ENCODE peak calls at places on chromosomes 13 and 19, in eight cellular contexts. One of them, this sample, is unnamed.

GRCh38 chr13:98549006-98549727 is 27.7 kb downstream of the STK24 start:
- DNase-seq in neural progenitor cell: no peak
- DNase-seq in astrocyte of the spinal cord: peak; percentile 84
- DNase-seq in fibroblast of pulmonary artery: peak; percentile 90
- DNase-seq in fibroblast of lung: peak; percentile 98
- DNase-seq in kidney: no peak
- DNase-seq in GM12865: peak; percentile 49
- DNase-seq in esophagus squamous epithelium: no peak
- DNase-seq in this sample: peak; percentile 99

GRCh38 chr13:76647550-76647949 is 238.7 kb downstream of the KCTD12 start:
- DNase-seq in fibroblast of pulmonary artery: no peak
- DNase-seq in fibroblast of lung: no peak
- DNase-seq in kidney: no peak
- DNase-seq in GM12865: no peak
- DNase-seq in esophagus squamous epithelium: no peak
- DNase-seq in neural progenitor cell: no peak
- DNase-seq in astrocyte of the spinal cord: no peak
- DNase-seq in this sample: peak; percentile 28

GRCh38 chr19:33702606-33703437 is 81.1 kb downstream of the CHST8 start:
- DNase-seq in esophagus squamous epithelium: no peak
- DNase-seq in GM12865: no peak
- DNase-seq in neural progenitor cell: no peak
- DNase-seq in fibroblast of lung: no peak
- DNase-seq in kidney: peak; percentile 47
- DNase-seq in fibroblast of pulmonary artery: no peak
- DNase-seq in astrocyte of the spinal cord: no peak
- DNase-seq in this sample: no peak

GRCh38 chr13:79346300-79346914 is 59.6 kb downstream of the RBM26 start:
- DNase-seq in esophagus squamous epithelium: no peak
- DNase-seq in astrocyte of the spinal cord: peak; percentile 20
- DNase-seq in GM12865: no peak
- DNase-seq in fibroblast of pulmonary artery: no peak
- DNase-seq in kidney: no peak
- DNase-seq in neural progenitor cell: no peak
- DNase-seq in fibroblast of lung: no peak
- DNase-seq in this sample: no peak

GRCh38 chr13:110835721-110836599 is 78.9 kb downstream of the ANKRD10 start:
- DNase-seq in astrocyte of the spinal cord: no peak
- DNase-seq in fibroblast of lung: no peak
- DNase-seq in kidney: no peak
- DNase-seq in GM12865: no peak
- DNase-seq in neural progenitor cell: no peak
- DNase-seq in fibroblast of pulmonary artery: peak; percentile 34
- DNase-seq in esophagus squamous epithelium: no peak
- DNase-seq in this sample: no peak

GRCh38 chr13:33452873-33453558 is 167.5 kb upstream of the STARD13 start:
- DNase-seq in kidney: no peak
- DNase-seq in fibroblast of lung: no peak
- DNase-seq in GM12865: no peak
- DNase-seq in astrocyte of the spinal cord: no peak
- DNase-seq in esophagus squamous epithelium: no peak
- DNase-seq in neural progenitor cell: no peak
- DNase-seq in fibroblast of pulmonary artery: no peak
- DNase-seq in this sample: no peak

GRCh38 chr13:85509512-85509911 is 289.7 kb downstream of the SLITRK6 start:
- DNase-seq in fibroblast of pulmonary artery: peak; percentile 18
- DNase-seq in neural progenitor cell: no peak
- DNase-seq in kidney: no peak
- DNase-seq in esophagus squamous epithelium: no peak
- DNase-seq in astrocyte of the spinal cord: peak; percentile 36
- DNase-seq in GM12865: no peak
- DNase-seq in fibroblast of lung: peak; percentile 52
- DNase-seq in this sample: peak; percentile 10

GRCh38 chr19:10861118-10861651 is 10.2 kb upstream of the CARM1 start:
- DNase-seq in fibroblast of pulmonary artery: peak; percentile 43
- DNase-seq in kidney: no peak
- DNase-seq in esophagus squamous epithelium: no peak
- DNase-seq in astrocyte of the spinal cord: no peak
- DNase-seq in fibroblast of lung: no peak
- DNase-seq in GM12865: peak; percentile 66
- DNase-seq in neural progenitor cell: peak; percentile 45
- DNase-seq in this sample: peak; percentile 48

GRCh38 chr19:31578326-31578725 is 229.1 kb upstream of the TSHZ3 start:
- DNase-seq in astrocyte of the spinal cord: no peak
- DNase-seq in fibroblast of lung: no peak
- DNase-seq in kidney: no peak
- DNase-seq in GM12865: no peak
- DNase-seq in esophagus squamous epithelium: no peak
- DNase-seq in neural progenitor cell: no peak
- DNase-seq in fibroblast of pulmonary artery: no peak
- DNase-seq in this sample: no peak

GRCh38 chr13:88063741-88064140 is 392.6 kb downstream of the SLITRK5 start:
- DNase-seq in fibroblast of pulmonary artery: no peak
- DNase-seq in kidney: no peak
- DNase-seq in neural progenitor cell: no peak
- DNase-seq in GM12865: no peak
- DNase-seq in astrocyte of the spinal cord: peak; percentile 17
- DNase-seq in esophagus squamous epithelium: no peak
- DNase-seq in fibroblast of lung: no peak
- DNase-seq in this sample: no peak

GRCh38 chr13:62320129-62320724 is 904.6 kb upstream of the PCDH20 start:
- DNase-seq in GM12865: peak; percentile 75
- DNase-seq in esophagus squamous epithelium: no peak
- DNase-seq in fibroblast of pulmonary artery: peak; percentile 76
- DNase-seq in neural progenitor cell: peak; percentile 45
- DNase-seq in fibroblast of lung: peak; percentile 85
- DNase-seq in kidney: no peak
- DNase-seq in astrocyte of the spinal cord: peak; percentile 65
- DNase-seq in this sample: peak; percentile 71

GRCh38 chr13:51518847-51519246 is 65.4 kb upstream of the WDFY2 start:
- DNase-seq in esophagus squamous epithelium: no peak
- DNase-seq in GM12865: no peak
- DNase-seq in kidney: no peak
- DNase-seq in fibroblast of lung: no peak
- DNase-seq in fibroblast of pulmonary artery: no peak
- DNase-seq in neural progenitor cell: no peak
- DNase-seq in astrocyte of the spinal cord: no peak
- DNase-seq in this sample: no peak

GRCh38 chr19:33622505-33622808 is 704 bp downstream of the CHST8 start:
- DNase-seq in kidney: peak; percentile 58
- DNase-seq in neural progenitor cell: peak; percentile 67
- DNase-seq in fibroblast of lung: no peak
- DNase-seq in fibroblast of pulmonary artery: no peak
- DNase-seq in GM12865: no peak
- DNase-seq in esophagus squamous epithelium: no peak
- DNase-seq in astrocyte of the spinal cord: no peak
- DNase-seq in this sample: no peak

GRCh38 chr19:6577410-6578125 is 13.4 kb downstream of the CD70 start:
- DNase-seq in fibroblast of pulmonary artery: no peak
- DNase-seq in fibroblast of lung: peak; percentile 18
- DNase-seq in esophagus squamous epithelium: no peak
- DNase-seq in neural progenitor cell: no peak
- DNase-seq in GM12865: peak; percentile 97
- DNase-seq in kidney: no peak
- DNase-seq in astrocyte of the spinal cord: no peak
- DNase-seq in this sample: no peak

GRCh38 chr19:33235269-33235995 is 9.8 kb upstream of the SLC7A10 start:
- DNase-seq in neural progenitor cell: peak; percentile 92
- DNase-seq in GM12865: peak; percentile 88
- DNase-seq in fibroblast of lung: peak; percentile 66
- DNase-seq in kidney: peak; percentile 85
- DNase-seq in esophagus squamous epithelium: no peak
- DNase-seq in fibroblast of pulmonary artery: peak; percentile 73
- DNase-seq in astrocyte of the spinal cord: peak; percentile 62
- DNase-seq in this sample: peak; percentile 69

GRCh38 chr19:30679286-30679685 is 307.1 kb downstream of the ZNF536 start:
- DNase-seq in neural progenitor cell: no peak
- DNase-seq in esophagus squamous epithelium: no peak
- DNase-seq in kidney: peak; percentile 62
- DNase-seq in astrocyte of the spinal cord: no peak
- DNase-seq in GM12865: no peak
- DNase-seq in fibroblast of lung: no peak
- DNase-seq in fibroblast of pulmonary artery: no peak
- DNase-seq in this sample: no peak

GRCh38 chr19:35636651-35637050 is 4.9 kb upstream of the ETV2 start:
- DNase-seq in astrocyte of the spinal cord: no peak
- DNase-seq in esophagus squamous epithelium: no peak
- DNase-seq in fibroblast of pulmonary artery: no peak
- DNase-seq in fibroblast of lung: no peak
- DNase-seq in GM12865: no peak
- DNase-seq in kidney: no peak
- DNase-seq in neural progenitor cell: no peak
- DNase-seq in this sample: no peak

GRCh38 chr19:58035863-58036262 is 2.0 kb downstream of the ZSCAN1 start:
- DNase-seq in esophagus squamous epithelium: no peak
- DNase-seq in fibroblast of lung: no peak
- DNase-seq in kidney: no peak
- DNase-seq in fibroblast of pulmonary artery: no peak
- DNase-seq in astrocyte of the spinal cord: no peak
- DNase-seq in neural progenitor cell: no peak
- DNase-seq in GM12865: no peak
- DNase-seq in this sample: no peak

GRCh38 chr19:38100589-38100988 is 123.4 kb downstream of the DPF1 start:
- DNase-seq in esophagus squamous epithelium: no peak
- DNase-seq in neural progenitor cell: no peak
- DNase-seq in fibroblast of pulmonary artery: no peak
- DNase-seq in fibroblast of lung: no peak
- DNase-seq in astrocyte of the spinal cord: no peak
- DNase-seq in kidney: no peak
- DNase-seq in GM12865: no peak
- DNase-seq in this sample: no peak

GRCh38 chr19:45643927-45644771 is 5.0 kb upstream of the EML2 start:
- DNase-seq in esophagus squamous epithelium: no peak
- DNase-seq in fibroblast of lung: no peak
- DNase-seq in GM12865: no peak
- DNase-seq in neural progenitor cell: no peak
- DNase-seq in astrocyte of the spinal cord: no peak
- DNase-seq in fibroblast of pulmonary artery: no peak
- DNase-seq in kidney: no peak
- DNase-seq in this sample: no peak

GRCh38 chr13:46211521-46212351 is at the start of gene LRRC63:
- DNase-seq in kidney: peak; percentile 92
- DNase-seq in fibroblast of lung: peak; percentile 30
- DNase-seq in neural progenitor cell: peak; percentile 87
- DNase-seq in fibroblast of pulmonary artery: peak; percentile 13
- DNase-seq in GM12865: peak; percentile 81
- DNase-seq in astrocyte of the spinal cord: peak; percentile 44
- DNase-seq in esophagus squamous epithelium: peak; percentile 25
- DNase-seq in this sample: peak; percentile 63

GRCh38 chr13:74025369-74025768 is 108.8 kb downstream of the KLF12 start:
- DNase-seq in kidney: no peak
- DNase-seq in fibroblast of lung: no peak
- DNase-seq in esophagus squamous epithelium: no peak
- DNase-seq in fibroblast of pulmonary artery: no peak
- DNase-seq in astrocyte of the spinal cord: no peak
- DNase-seq in GM12865: peak; percentile 41
- DNase-seq in neural progenitor cell: no peak
- DNase-seq in this sample: no peak

GRCh38 chr13:47896111-47896510 is 105.0 kb downstream of the SUCLA2 start:
- DNase-seq in fibroblast of pulmonary artery: no peak
- DNase-seq in GM12865: no peak
- DNase-seq in kidney: no peak
- DNase-seq in esophagus squamous epithelium: no peak
- DNase-seq in astrocyte of the spinal cord: no peak
- DNase-seq in fibroblast of lung: no peak
- DNase-seq in neural progenitor cell: no peak
- DNase-seq in this sample: no peak

GRCh38 chr13:61795580-61795979 is 379.9 kb upstream of the PCDH20 start:
- DNase-seq in kidney: no peak
- DNase-seq in fibroblast of lung: peak; percentile 34
- DNase-seq in fibroblast of pulmonary artery: peak; percentile 27
- DNase-seq in esophagus squamous epithelium: no peak
- DNase-seq in GM12865: no peak
- DNase-seq in neural progenitor cell: no peak
- DNase-seq in astrocyte of the spinal cord: no peak
- DNase-seq in this sample: no peak

GRCh38 chr19:1144741-1145140 is 29.3 kb downstream of the SBNO2 start:
- DNase-seq in esophagus squamous epithelium: no peak
- DNase-seq in GM12865: no peak
- DNase-seq in kidney: no peak
- DNase-seq in neural progenitor cell: no peak
- DNase-seq in astrocyte of the spinal cord: no peak
- DNase-seq in fibroblast of lung: no peak
- DNase-seq in fibroblast of pulmonary artery: no peak
- DNase-seq in this sample: no peak

GRCh38 chr19:13298565-13299481 is 148.6 kb downstream of the IER2 start:
- DNase-seq in esophagus squamous epithelium: no peak
- DNase-seq in kidney: no peak
- DNase-seq in astrocyte of the spinal cord: no peak
- DNase-seq in GM12865: no peak
- DNase-seq in fibroblast of lung: no peak
- DNase-seq in neural progenitor cell: no peak
- DNase-seq in fibroblast of pulmonary artery: no peak
- DNase-seq in this sample: no peak

GRCh38 chr13:47831265-47831664 is 169.8 kb downstream of the SUCLA2 start:
- DNase-seq in neural progenitor cell: no peak
- DNase-seq in esophagus squamous epithelium: no peak
- DNase-seq in fibroblast of lung: peak; percentile 34
- DNase-seq in GM12865: no peak
- DNase-seq in astrocyte of the spinal cord: no peak
- DNase-seq in kidney: no peak
- DNase-seq in fibroblast of pulmonary artery: peak; percentile 61
- DNase-seq in this sample: peak; percentile 57

GRCh38 chr19:14515501-14516047 is 2.6 kb downstream of the DNAJB1 start:
- DNase-seq in fibroblast of lung: no peak
- DNase-seq in esophagus squamous epithelium: no peak
- DNase-seq in astrocyte of the spinal cord: no peak
- DNase-seq in kidney: no peak
- DNase-seq in fibroblast of pulmonary artery: no peak
- DNase-seq in neural progenitor cell: no peak
- DNase-seq in GM12865: no peak
- DNase-seq in this sample: no peak
- H3K4me3 ChIP-seq in fibroblast of lung: peak overlapping the region; percentile 98
- H3K4me3 ChIP-seq in esophagus squamous epithelium: peak overlapping the region; percentile 98
- H3K4me3 ChIP-seq in astrocyte of the spinal cord: peak overlapping the region; percentile 68
- H3K4me3 ChIP-seq in kidney: peak overlapping the region; percentile 77
- H3K4me3 ChIP-seq in fibroblast of pulmonary artery: peak overlapping the region; percentile 86
- H3K4me3 ChIP-seq in neural progenitor cell: peak overlapping the region; percentile 99
- H3K4me3 ChIP-seq in GM12865: no peak overlapping the region
- H3K4me3 ChIP-seq in this sample: peak overlapping the region; percentile 99

GRCh38 chr19:51372021-51372648 is 319 bp downstream of the NKG7 start:
- DNase-seq in astrocyte of the spinal cord: no peak
- DNase-seq in GM12865: no peak
- DNase-seq in kidney: peak; percentile 61
- DNase-seq in fibroblast of lung: no peak
- DNase-seq in esophagus squamous epithelium: no peak
- DNase-seq in neural progenitor cell: no peak
- DNase-seq in fibroblast of pulmonary artery: no peak
- DNase-seq in this sample: no peak
- H3K4me3 ChIP-seq in astrocyte of the spinal cord: no peak overlapping the region
- H3K4me3 ChIP-seq in GM12865: peak overlapping the region; percentile 24
- H3K4me3 ChIP-seq in kidney: no peak overlapping the region
- H3K4me3 ChIP-seq in fibroblast of lung: no peak overlapping the region
- H3K4me3 ChIP-seq in esophagus squamous epithelium: peak overlapping the region; percentile 19
- H3K4me3 ChIP-seq in neural progenitor cell: no peak overlapping the region
- H3K4me3 ChIP-seq in fibroblast of pulmonary artery: no peak overlapping the region
- H3K4me3 ChIP-seq in this sample: no peak overlapping the region

GRCh38 chr13:57653229-57653994 is 21.9 kb downstream of the PCDH17 start:
- DNase-seq in astrocyte of the spinal cord: no peak
- DNase-seq in neural progenitor cell: no peak
- DNase-seq in fibroblast of pulmonary artery: no peak
- DNase-seq in GM12865: no peak
- DNase-seq in kidney: no peak
- DNase-seq in esophagus squamous epithelium: no peak
- DNase-seq in fibroblast of lung: no peak
- DNase-seq in this sample: no peak
- H3K4me3 ChIP-seq in astrocyte of the spinal cord: no peak overlapping the region
- H3K4me3 ChIP-seq in neural progenitor cell: no peak overlapping the region
- H3K4me3 ChIP-seq in fibroblast of pulmonary artery: no peak overlapping the region
- H3K4me3 ChIP-seq in GM12865: no peak overlapping the region
- H3K4me3 ChIP-seq in kidney: no peak overlapping the region
- H3K4me3 ChIP-seq in esophagus squamous epithelium: no peak overlapping the region
- H3K4me3 ChIP-seq in fibroblast of lung: no peak overlapping the region
- H3K4me3 ChIP-seq in this sample: no peak overlapping the region

GRCh38 chr19:43765109-43765876 is 10.5 kb upstream of the SMG9 start:
- DNase-seq in fibroblast of pulmonary artery: peak; percentile 89
- DNase-seq in esophagus squamous epithelium: no peak
- DNase-seq in kidney: peak; percentile 73
- DNase-seq in fibroblast of lung: peak; percentile 87
- DNase-seq in neural progenitor cell: no peak
- DNase-seq in astrocyte of the spinal cord: peak; percentile 97
- DNase-seq in GM12865: peak; percentile 97
- DNase-seq in this sample: peak; percentile 98
- H3K4me3 ChIP-seq in fibroblast of pulmonary artery: no peak overlapping the region
- H3K4me3 ChIP-seq in esophagus squamous epithelium: no peak overlapping the region
- H3K4me3 ChIP-seq in kidney: no peak overlapping the region
- H3K4me3 ChIP-seq in fibroblast of lung: no peak overlapping the region
- H3K4me3 ChIP-seq in neural progenitor cell: no peak overlapping the region
- H3K4me3 ChIP-seq in astrocyte of the spinal cord: no peak overlapping the region
- H3K4me3 ChIP-seq in GM12865: peak overlapping the region; percentile 1
- H3K4me3 ChIP-seq in this sample: no peak overlapping the region